ENCODE peak calls at places on chromosome 20, in nine cellular contexts. R is stomach; J is PC-3; G is A673; N is fibroblast of lung; O is esophagus squamous epithelium; E is gastrocnemius medialis; W is CD8-positive, alpha-beta T cell; C is uterus. A is an unnamed sample.

GRCh38 chr20:57959018-57959417 is 249.2 kb upstream of the PMEPA1 start:
- DNase-seq in O (no peak), G (no peak), R (no peak), E (no peak), C (peak; percentile 47), N (no peak), J (no peak), W (no peak), A (no peak)

GRCh38 chr20:12166053-12166717 is 248.5 kb downstream of the BTBD3 start:
- DNase-seq in J (peak; percentile 83), C (peak; percentile 72), R (no peak), G (peak; percentile 1), N (peak; percentile 97), E (peak; percentile 33), W (no peak), O (no peak), A (peak; percentile 70)

GRCh38 chr20:57251344-57251743 is 15.1 kb downstream of the BMP7 start:
- DNase-seq in J (peak; percentile 46), W (no peak), N (peak; percentile 24), C (no peak), O (no peak), E (no peak), R (no peak), G (peak; percentile 72), A (no peak)

GRCh38 chr20:840858-841567 is 7.5 kb downstream of the FAM110A start:
- DNase-seq in R (peak; percentile 70), E (no peak), O (no peak), C (no peak), W (peak; percentile 58), G (no peak), J (peak; percentile 57), N (peak; percentile 6), A (no peak)

GRCh38 chr20:39083781-39084180 is 121.6 kb downstream of the DHX35 start:
- DNase-seq in N (no peak), W (no peak), O (no peak), J (no peak), E (no peak), G (no peak), C (no peak), R (no peak), A (no peak)

GRCh38 chr20:5056801-5057599 is 55.7 kb upstream of the SLC23A2 start:
- DNase-seq in G (peak; percentile 21), O (no peak), R (peak; percentile 43), N (peak; percentile 15), C (no peak), E (peak; percentile 38), W (peak; percentile 80), J (peak; percentile 71), A (peak; percentile 22)

GRCh38 chr20:57596358-57596757 is 23.9 kb downstream of the ZBP1 start:
- DNase-seq in N (no peak), E (no peak), C (no peak), O (no peak), W (no peak), R (no peak), G (no peak), J (no peak), A (peak; percentile 2)

GRCh38 chr20:49888341-49889244 is 26.7 kb downstream of the SPATA2 start:
- DNase-seq in G (peak; percentile 77), O (no peak), R (peak; percentile 56), W (peak; percentile 65), N (peak; percentile 49), J (peak; percentile 78), E (peak; percentile 56), C (peak; percentile 52), A (no peak)

GRCh38 chr20:24499472-24499871 is 30.0 kb downstream of the SYNDIG1 start:
- DNase-seq in R (no peak), W (no peak), C (no peak), G (no peak), O (no peak), E (no peak), J (no peak), N (no peak), A (no peak)

GRCh38 chr20:8389381-8390368 is 257.6 kb downstream of the PLCB1 start:
- DNase-seq in R (no peak), N (peak; percentile 42), W (no peak), C (no peak), G (peak; percentile 75), E (no peak), O (no peak), J (peak; percentile 72), A (no peak)

GRCh38 chr20:37542281-37542680 is 14.6 kb upstream of the BLCAP start:
- DNase-seq in E (no peak), C (no peak), R (no peak), J (peak; percentile 99), W (no peak), O (no peak), N (no peak), G (no peak), A (no peak)

GRCh38 chr20:36304786-36305495 is 1.2 kb upstream of the DLGAP4 start:
- DNase-seq in E (no peak), J (no peak), W (no peak), R (peak; percentile 11), O (no peak), G (no peak), C (no peak), N (no peak), A (no peak)

GRCh38 chr20:7935027-7935551 is 5.2 kb downstream of the HAO1 start:
- DNase-seq in N (no peak), R (no peak), C (no peak), J (no peak), E (no peak), W (no peak), G (no peak), O (no peak), A (no peak)

GRCh38 chr20:13492001-13492480 is 146.7 kb downstream of the TASP1 start:
- DNase-seq in O (no peak), W (no peak), N (peak; percentile 81), C (peak; percentile 23), R (no peak), J (peak; percentile 28), G (peak; percentile 87), E (peak; percentile 53), A (no peak)

GRCh38 chr20:63895886-63896135 is 885 bp downstream of the DNAJC5 start:
- DNase-seq in E (no peak), R (no peak), W (no peak), C (no peak), O (no peak), N (peak; percentile 11), J (peak; percentile 34), G (no peak), A (no peak)

GRCh38 chr20:54134445-54135220 is 39.2 kb downstream of the CYP24A1 start:
- DNase-seq in G (no peak), O (no peak), J (peak; percentile 98), R (no peak), E (no peak), N (peak; percentile 83), W (no peak), C (no peak), A (no peak)
- H3K27ac ChIP-seq in G (no peak overlapping the region), O (no peak overlapping the region), J (peak overlapping the region; percentile 91), R (no peak overlapping the region), E (no peak overlapping the region), N (no peak overlapping the region), W (no peak overlapping the region), C (no peak overlapping the region), A (no peak overlapping the region)

GRCh38 chr20:22825546-22825945 is 209.6 kb upstream of the SSTR4 start:
- DNase-seq in N (no peak), G (no peak), C (no peak), W (no peak), R (no peak), J (no peak), E (no peak), O (no peak), A (no peak)
- H3K27ac ChIP-seq in N (no peak overlapping the region), G (no peak overlapping the region), C (no peak overlapping the region), W (no peak overlapping the region), R (no peak overlapping the region), J (no peak overlapping the region), E (no peak overlapping the region), O (no peak overlapping the region), A (no peak overlapping the region)

DNA sequence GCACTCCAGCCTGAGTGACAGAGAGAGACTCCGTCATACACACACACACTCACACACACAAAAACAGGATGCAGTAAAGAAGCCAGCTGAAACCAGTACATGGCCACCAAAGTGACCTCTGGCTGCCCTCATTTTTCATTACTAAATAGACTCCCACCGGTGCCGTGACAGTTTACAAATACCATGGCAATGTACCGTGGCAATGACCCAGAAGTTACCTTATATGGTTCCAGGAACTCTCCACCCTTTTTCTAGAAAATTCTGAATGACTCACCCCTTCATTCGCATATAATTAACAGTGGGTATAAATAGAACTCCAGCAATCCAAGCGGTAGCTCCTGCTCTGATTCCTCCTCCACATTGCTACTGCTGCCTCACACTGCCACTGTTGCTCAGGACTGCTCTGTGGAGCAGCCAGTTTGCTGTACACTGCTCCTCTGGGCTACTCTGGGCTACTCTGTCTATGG is 57.7 kb downstream of the SNX5 start:
- DNase-seq in W (no peak), R (no peak), G (peak; percentile 52), J (peak; percentile 24), C (peak; percentile 74), E (peak; percentile 61), O (no peak), N (peak; percentile 93), A (peak; percentile 65)
- H3K27ac ChIP-seq in W (no peak overlapping the region), R (peak overlapping the region; percentile 50), G (no peak overlapping the region), J (no peak overlapping the region), C (peak overlapping the region; percentile 68), E (no peak overlapping the region), O (peak overlapping the region; percentile 67), N (no peak overlapping the region), A (no peak overlapping the region)

GRCh38 chr20:17560344-17561074 is 9.4 kb upstream of the DSTN start:
- DNase-seq in G (no peak), N (no peak), R (no peak), O (no peak), E (no peak), C (no peak), W (no peak), J (peak; percentile 4), A (no peak)

GRCh38 chr20:17566345-17566744 is 3.5 kb upstream of the DSTN start:
- DNase-seq in O (no peak), C (no peak), R (no peak), J (no peak), E (no peak), N (no peak), W (no peak), G (no peak), A (no peak)

GRCh38 chr20:17559338-17559737 is 10.5 kb upstream of the DSTN start:
- DNase-seq in E (no peak), G (no peak), C (no peak), N (peak; percentile 20), O (no peak), R (no peak), W (no peak), J (peak; percentile 11), A (no peak)

GRCh38 chr20:17565164-17565845 is 4.6 kb upstream of the DSTN start:
- DNase-seq in E (no peak), C (no peak), W (no peak), N (peak; percentile 67), J (peak; percentile 67), O (no peak), G (peak; percentile 62), R (no peak), A (no peak)

GRCh38 chr20:17562804-17563305 is 7.0 kb upstream of the DSTN start:
- DNase-seq in E (no peak), W (no peak), R (no peak), O (no peak), J (peak; percentile 31), N (peak; percentile 95), G (no peak), C (no peak), A (no peak)
- H3K27ac ChIP-seq in E (no peak overlapping the region), W (no peak overlapping the region), R (no peak overlapping the region), O (peak overlapping the region; percentile 83), J (peak overlapping the region; percentile 71), N (peak overlapping the region; percentile 36), G (no peak overlapping the region), C (peak overlapping the region; percentile 45), A (peak overlapping the region; percentile 31)

GRCh38 chr20:46349742-46350056 is 41.4 kb upstream of the CDH22 start:
- DNase-seq in N (no peak), W (no peak), G (no peak), R (peak; percentile 41), J (no peak), E (no peak), O (no peak), C (no peak), A (no peak)
- H3K27ac ChIP-seq in N (peak overlapping the region; percentile 40), W (no peak overlapping the region), G (peak overlapping the region; percentile 85), R (no peak overlapping the region), J (no peak overlapping the region), E (no peak overlapping the region), O (no peak overlapping the region), C (no peak overlapping the region), A (no peak overlapping the region)